ENCODE peak calls at places on chromosomes 3 and 15, in eight cellular contexts. H is A549, D is GM23338, M is SK-N-SH, B is HCT116, Y is HepG2, R is K562, P is GM12878. S is an unnamed sample. For H3K4me1, the result is how much of the 10 kb centered on the place peaks cover.

GRCh38 chr3:123096701-123097100 is 29.9 kb downstream of the PDIA5 start:
- DNase-seq in M (peak), R (no peak), B (no peak), P (no peak), H (no peak), D (no peak), Y (no peak), S (no peak)

GRCh38 chr3:129461022-129461421 is 21.0 kb downstream of the IFT122 start:
- DNase-seq in B (no peak), P (no peak), D (no peak), Y (no peak), R (peak), H (no peak), M (no peak), S (no peak)

GRCh38 chr15:98896002-98896721 is 111.4 kb downstream of the PGPEP1L start:
- DNase-seq in H (peak), R (no peak), M (no peak), P (no peak), Y (no peak), B (no peak), D (no peak), S (no peak)

GRCh38 chr15:29687939-29688884 is 134.1 kb downstream of the TJP1 start:
- DNase-seq in P (no peak), B (no peak), M (peak), Y (no peak), R (no peak), H (no peak), D (no peak), S (no peak)

GRCh38 chr3:9682123-9682522 is 21.5 kb upstream of the CPNE9 start:
- DNase-seq in Y (no peak), R (no peak), D (no peak), H (no peak), P (no peak), M (no peak), B (no peak), S (no peak)

GRCh38 chr3:16482770-16483531 is 30.5 kb downstream of the RFTN1 start:
- DNase-seq in P (no peak), R (no peak), H (peak), M (no peak), B (no peak), Y (no peak), D (peak), S (no peak)

GRCh38 chr15:23497710-23498111 is 50.7 kb upstream of the GOLGA6L2 start:
- DNase-seq in P (no peak), Y (no peak), B (no peak), M (peak), H (peak), D (peak), R (peak), S (peak)

GRCh38 chr3:108391917-108392585 is 95.7 kb downstream of the HHLA2 start:
- DNase-seq in Y (no peak), B (no peak), H (no peak), M (no peak), P (no peak), D (no peak), R (no peak), S (no peak)

GRCh38 chr3:50194903-50195500 is 3.6 kb downstream of the GNAT1 start:
- DNase-seq in M (peak), Y (peak), P (no peak), B (peak), D (peak), H (peak), R (peak), S (no peak)

GRCh38 chr3:95815828-95816227 is 998.6 kb upstream of the EPHA6 start:
- DNase-seq in B (no peak), D (no peak), H (no peak), R (no peak), M (no peak), Y (no peak), P (no peak), S (no peak)

DNA sequence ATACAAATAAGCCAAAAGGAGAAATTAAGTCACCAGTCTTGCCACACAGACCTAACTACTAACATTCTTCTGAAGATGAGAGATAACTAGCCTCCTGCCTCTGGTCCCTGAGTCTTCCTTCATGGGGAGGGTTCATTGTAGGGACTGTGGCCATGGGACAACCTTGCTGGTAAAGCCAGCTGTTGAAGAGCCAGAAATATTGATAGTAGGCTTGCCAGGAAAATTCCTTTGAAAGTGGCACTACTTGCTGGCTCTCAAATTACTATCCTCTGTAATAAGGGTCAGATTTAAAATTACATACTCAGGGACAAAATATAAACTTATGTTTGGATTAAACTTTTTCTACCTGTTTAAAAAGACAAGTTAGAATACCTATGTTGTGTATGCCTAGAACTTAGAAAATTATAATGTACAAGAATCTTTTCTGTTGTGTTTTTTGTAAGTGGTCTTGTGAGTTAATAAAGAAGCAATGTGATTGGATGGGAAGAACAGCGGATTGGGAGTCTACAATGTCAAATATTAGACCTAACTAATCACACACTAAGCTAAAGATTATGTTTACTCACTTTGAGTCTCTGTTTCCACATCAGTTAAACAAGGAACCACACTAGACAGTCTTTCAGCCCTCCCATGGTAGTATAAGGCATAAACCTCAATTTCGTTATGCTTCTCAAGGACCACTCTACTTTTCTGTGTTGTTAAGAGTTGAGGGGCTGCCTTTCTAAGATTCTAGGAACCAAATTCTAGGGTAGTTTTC is 60.0 kb upstream of the TRIM71 start:
- DNase-seq in M (no peak), R (no peak), Y (peak), B (no peak), D (no peak), P (no peak), H (no peak), S (no peak)
- TF ChIP-seq REST in M (no peak), R (no peak), Y (no peak), B (no peak), D (no peak), P (no peak), H (no peak), S (no peak)

DNA sequence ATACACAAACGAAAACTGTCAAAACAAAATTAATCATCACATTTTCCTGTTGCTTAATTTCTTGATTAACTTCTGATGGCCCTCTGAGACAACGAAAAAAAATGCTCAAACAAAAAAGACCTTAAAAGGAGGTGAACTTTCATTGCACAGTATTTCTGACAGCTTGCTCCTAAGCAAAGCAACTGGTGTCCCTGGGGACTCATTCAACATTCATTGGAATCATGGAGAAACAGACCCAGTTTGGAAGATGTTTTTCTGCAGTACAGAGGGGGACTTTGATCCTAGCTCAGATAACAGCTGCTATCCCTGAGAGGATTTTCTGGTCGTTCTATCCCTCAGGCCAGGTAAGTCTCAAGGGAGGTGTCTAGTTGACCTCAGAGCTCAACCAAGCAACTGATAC is 378.7 kb upstream of the ATP11B start:
- DNase-seq in R (no peak), H (no peak), Y (no peak), M (no peak), B (no peak), P (no peak), D (no peak), S (no peak)
- H3K4me1 ChIP-seq in R (under half), H (under half), Y (under half), M (under half), B (under half), P (under half), D (under half), S (under half)

DNA sequence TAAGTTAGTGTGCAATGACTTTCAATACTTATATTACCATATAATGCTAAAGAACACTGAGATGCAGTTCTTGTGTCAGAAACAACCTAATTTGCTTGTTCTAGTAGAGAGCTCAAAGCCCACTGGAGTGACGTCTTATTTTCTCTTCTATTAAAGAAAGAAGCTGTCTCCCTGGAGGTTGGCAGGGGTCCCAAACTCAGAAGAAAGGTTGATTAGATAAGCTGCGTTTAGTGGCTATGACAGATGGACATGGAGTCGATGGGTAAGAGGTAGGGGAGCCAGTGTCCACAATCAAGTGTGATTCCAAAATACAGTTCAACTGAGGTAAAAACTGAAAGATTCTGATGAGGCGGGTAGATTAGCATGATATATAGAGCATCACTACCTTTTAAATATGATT is 363.6 kb downstream of the NLGN1 start:
- DNase-seq in P (no peak), H (no peak), B (no peak), M (no peak), Y (no peak), R (no peak), D (no peak), S (no peak)
- TF ChIP-seq REST in P (no peak), H (no peak), B (no peak), M (no peak), Y (no peak), R (no peak), D (no peak), S (no peak)

GRCh38 chr3:61809879-61810278 is 248.5 kb downstream of the PTPRG start:
- DNase-seq in Y (no peak), M (no peak), D (no peak), B (no peak), H (no peak), P (no peak), R (no peak), S (no peak)
- H3K4me1 ChIP-seq in Y (under half), M (under half), D (half or more), B (under half), H (under half), P (under half), R (under half), S (under half)

DNA sequence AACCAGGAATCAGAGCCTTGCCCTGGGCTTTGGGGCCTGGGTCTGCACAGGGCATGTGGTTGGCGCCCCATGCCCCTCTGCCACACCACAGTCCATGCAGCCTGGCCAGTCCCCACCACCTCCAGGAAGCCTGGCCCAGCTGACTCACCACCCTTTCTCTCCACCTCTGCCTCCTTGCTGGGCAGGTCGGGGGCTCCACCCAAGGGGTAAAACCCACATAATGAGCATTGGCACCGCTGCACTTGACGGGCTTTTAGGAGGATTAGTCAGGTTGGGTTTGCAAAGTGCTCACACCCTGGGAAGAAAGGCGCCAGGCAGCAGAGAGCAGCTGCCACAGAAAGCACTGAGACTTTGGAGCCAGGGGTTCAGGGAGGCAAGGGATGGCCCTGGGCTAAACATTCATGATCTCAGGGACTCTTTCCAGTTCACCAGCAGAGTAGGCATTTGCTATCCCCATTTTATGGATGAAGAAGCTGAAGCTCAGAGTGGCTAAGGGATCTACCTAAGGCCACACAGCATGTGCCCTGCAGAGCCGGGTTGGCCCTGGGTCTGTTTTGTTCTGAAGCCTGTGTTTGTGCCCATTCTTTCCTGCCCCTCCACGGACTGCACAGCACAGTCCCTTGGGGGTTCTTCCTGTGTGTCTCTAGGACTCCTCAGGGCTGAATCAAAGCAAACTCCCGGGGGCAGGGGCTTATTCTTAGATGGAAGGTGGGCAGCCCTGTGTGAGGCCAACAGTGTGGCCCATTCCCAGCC is 113.4 kb downstream of the ETFA start:
- DNase-seq in B (peak), H (no peak), Y (no peak), M (no peak), R (no peak), D (no peak), P (no peak), S (no peak)
- TF ChIP-seq REST in B (no peak), H (no peak), Y (no peak), M (no peak), R (no peak), D (no peak), P (no peak), S (no peak)

GRCh38 chr15:73598540-73599195 is 34.5 kb downstream of the NPTN start:
- DNase-seq in P (no peak), Y (no peak), B (no peak), D (no peak), R (no peak), M (no peak), H (no peak), S (no peak)

GRCh38 chr15:73599934-73600333 is 33.3 kb downstream of the NPTN start:
- DNase-seq in R (no peak), P (no peak), D (no peak), H (peak), Y (no peak), M (no peak), B (peak), S (peak)

GRCh38 chr15:73602444-73602843 is 30.7 kb downstream of the NPTN start:
- DNase-seq in B (no peak), P (no peak), M (no peak), D (no peak), R (no peak), Y (no peak), H (no peak), S (no peak)

GRCh38 chr15:73601449-73602425 is 31.5 kb downstream of the NPTN start:
- DNase-seq in D (peak), B (no peak), Y (peak), P (no peak), M (no peak), H (peak), R (peak), S (peak)

GRCh38 chr15:73600413-73601050 is 32.7 kb downstream of the NPTN start:
- DNase-seq in H (no peak), D (no peak), R (no peak), Y (no peak), M (no peak), B (no peak), P (no peak), S (no peak)
- H3K4me1 ChIP-seq in H (under half), D (half or more), R (under half), Y (half or more), M (under half), B (under half), P (under half), S (under half)

GRCh38 chr3:35932995-35933394 is 293.7 kb downstream of the ARPP21 start:
- DNase-seq in B (peak), Y (peak), P (no peak), R (peak), M (no peak), H (peak), D (no peak), S (no peak)
- TF ChIP-seq REST in B (no peak), Y (no peak), P (no peak), R (no peak), M (peak), H (no peak), D (no peak), S (no peak)

DNA sequence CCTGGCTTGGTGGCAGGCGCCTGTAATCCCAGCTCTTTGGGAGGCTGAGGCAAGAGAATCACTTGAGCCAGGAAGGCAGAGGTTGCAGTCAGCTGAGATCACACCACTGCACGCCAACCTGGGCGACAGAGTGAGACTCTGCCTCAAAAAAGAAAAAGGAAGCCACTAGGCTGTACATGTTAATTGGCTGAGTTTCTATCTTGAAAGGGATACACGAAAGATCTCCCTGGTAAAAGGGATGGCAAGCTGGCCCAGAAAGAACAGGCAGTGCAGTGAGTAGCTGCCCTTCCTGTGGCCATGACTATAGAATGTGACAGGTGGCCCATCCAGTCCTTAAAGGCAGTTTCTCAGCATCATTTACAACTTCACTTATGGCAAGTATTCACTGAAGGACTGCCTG is 12.3 kb downstream of the LRIG1 start:
- DNase-seq in D (no peak), H (no peak), Y (no peak), B (no peak), P (no peak), R (no peak), M (no peak), S (no peak)
- H3K4me1 ChIP-seq in D (half or more), H (under half), Y (half or more), B (under half), P (under half), R (under half), M (under half), S (under half)

DNA sequence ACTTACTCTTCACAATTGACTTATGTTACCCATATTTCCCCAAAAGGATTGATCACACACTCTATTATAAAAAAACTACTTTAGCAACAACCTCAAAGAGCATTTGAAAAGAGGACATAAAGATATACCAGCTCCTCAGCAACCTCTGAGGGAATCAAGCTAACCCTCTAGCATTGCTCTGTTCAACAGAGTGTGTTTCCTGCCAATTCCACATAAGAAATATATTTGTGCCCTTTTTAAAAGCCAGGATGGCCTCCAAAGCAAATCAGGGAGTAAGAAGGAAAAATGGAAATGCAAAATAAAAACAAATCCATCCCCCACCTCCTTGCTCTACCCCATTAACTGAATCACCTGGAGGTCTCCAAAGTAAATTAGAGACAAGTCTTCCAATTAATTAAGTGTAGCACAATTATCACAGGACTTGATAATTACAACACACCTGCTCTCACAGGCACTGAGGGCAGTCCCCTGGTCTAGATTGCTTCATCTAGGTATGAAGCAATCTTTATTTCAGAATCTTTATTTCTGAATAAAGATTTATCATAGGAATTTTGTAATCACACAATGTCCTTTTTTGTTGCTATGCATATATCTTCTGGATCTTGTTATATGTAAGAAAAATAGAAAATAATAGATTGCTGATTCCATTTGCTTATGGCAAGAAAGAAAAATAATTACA is 34.8 kb downstream of the GPR176 start:
- DNase-seq in P (no peak), B (no peak), Y (no peak), H (no peak), M (no peak), R (no peak), D (no peak), S (no peak)
- TF ChIP-seq REST in P (no peak), B (no peak), Y (no peak), H (no peak), M (no peak), R (no peak), D (no peak), S (no peak)